ENCODE peak calls at places on chromosomes 4 and X, in seven cellular contexts. One of them, this sample, is unnamed.

GRCh38 chr4:104559502-104559901 is 64.8 kb upstream of the CXXC4 start:
- DNase-seq in fibroblast of lung: no peak
- DNase-seq in ACHN: no peak
- DNase-seq in omental fat pad: no peak
- DNase-seq in activated CD4-positive, alpha-beta memory T cell treated with anti-CD3 and anti-CD28 coated beads for 36 hours: no peak
- DNase-seq in epithelial cell of proximal tubule: no peak
- DNase-seq in fibroblast of the aortic adventitia: no peak
- DNase-seq in this sample: no peak

GRCh38 chr4:184899261-184900134 is 73.7 kb upstream of the ACSL1 start:
- DNase-seq in omental fat pad: no peak
- DNase-seq in activated CD4-positive, alpha-beta memory T cell treated with anti-CD3 and anti-CD28 coated beads for 36 hours: no peak
- DNase-seq in fibroblast of lung: no peak
- DNase-seq in ACHN: peak
- DNase-seq in fibroblast of the aortic adventitia: no peak
- DNase-seq in epithelial cell of proximal tubule: peak
- DNase-seq in this sample: peak

GRCh38 chr4:38141808-38142500 is 181.8 kb downstream of the PTTG2 start:
- DNase-seq in fibroblast of lung: peak
- DNase-seq in ACHN: peak
- DNase-seq in omental fat pad: no peak
- DNase-seq in activated CD4-positive, alpha-beta memory T cell treated with anti-CD3 and anti-CD28 coated beads for 36 hours: peak
- DNase-seq in epithelial cell of proximal tubule: no peak
- DNase-seq in fibroblast of the aortic adventitia: peak
- DNase-seq in this sample: no peak

GRCh38 chr4:17232575-17233253 is 279.2 kb downstream of the QDPR start:
- DNase-seq in omental fat pad: no peak
- DNase-seq in ACHN: no peak
- DNase-seq in epithelial cell of proximal tubule: no peak
- DNase-seq in activated CD4-positive, alpha-beta memory T cell treated with anti-CD3 and anti-CD28 coated beads for 36 hours: no peak
- DNase-seq in fibroblast of lung: peak
- DNase-seq in fibroblast of the aortic adventitia: peak
- DNase-seq in this sample: no peak

GRCh38 chrX:54423161-54423888 is 16.9 kb upstream of the TSR2 start:
- DNase-seq in activated CD4-positive, alpha-beta memory T cell treated with anti-CD3 and anti-CD28 coated beads for 36 hours: peak
- DNase-seq in omental fat pad: no peak
- DNase-seq in fibroblast of the aortic adventitia: no peak
- DNase-seq in ACHN: no peak
- DNase-seq in epithelial cell of proximal tubule: no peak
- DNase-seq in fibroblast of lung: no peak
- DNase-seq in this sample: no peak

GRCh38 chr4:143514432-143514831 is 930 bp downstream of the SMARCA5 start:
- DNase-seq in activated CD4-positive, alpha-beta memory T cell treated with anti-CD3 and anti-CD28 coated beads for 36 hours: peak
- DNase-seq in fibroblast of lung: peak
- DNase-seq in ACHN: peak
- DNase-seq in omental fat pad: no peak
- DNase-seq in fibroblast of the aortic adventitia: peak
- DNase-seq in epithelial cell of proximal tubule: no peak
- DNase-seq in this sample: peak

GRCh38 chr4:65358914-65359313 is 311.4 kb downstream of the EPHA5 start:
- DNase-seq in activated CD4-positive, alpha-beta memory T cell treated with anti-CD3 and anti-CD28 coated beads for 36 hours: no peak
- DNase-seq in ACHN: no peak
- DNase-seq in omental fat pad: no peak
- DNase-seq in fibroblast of lung: no peak
- DNase-seq in fibroblast of the aortic adventitia: no peak
- DNase-seq in epithelial cell of proximal tubule: no peak
- DNase-seq in this sample: no peak

GRCh38 chrX:103535206-103535605 is 15.9 kb upstream of the RAB40A start:
- DNase-seq in activated CD4-positive, alpha-beta memory T cell treated with anti-CD3 and anti-CD28 coated beads for 36 hours: no peak
- DNase-seq in fibroblast of lung: no peak
- DNase-seq in epithelial cell of proximal tubule: no peak
- DNase-seq in omental fat pad: no peak
- DNase-seq in fibroblast of the aortic adventitia: no peak
- DNase-seq in ACHN: no peak
- DNase-seq in this sample: no peak

GRCh38 chrX:53422091-53422914 is at the start of the genes RIBC1 and SMC1A:
- DNase-seq in ACHN: peak
- DNase-seq in fibroblast of lung: peak
- DNase-seq in fibroblast of the aortic adventitia: peak
- DNase-seq in activated CD4-positive, alpha-beta memory T cell treated with anti-CD3 and anti-CD28 coated beads for 36 hours: peak
- DNase-seq in epithelial cell of proximal tubule: peak
- DNase-seq in omental fat pad: peak
- DNase-seq in this sample: peak

GRCh38 chr4:138761638-138762205 is 253.9 kb upstream of the NOCT start:
- DNase-seq in ACHN: no peak
- DNase-seq in activated CD4-positive, alpha-beta memory T cell treated with anti-CD3 and anti-CD28 coated beads for 36 hours: no peak
- DNase-seq in fibroblast of lung: peak
- DNase-seq in fibroblast of the aortic adventitia: peak
- DNase-seq in omental fat pad: no peak
- DNase-seq in epithelial cell of proximal tubule: no peak
- DNase-seq in this sample: no peak

GRCh38 chr4:37383579-37384229 is 139.2 kb downstream of the NWD2 start:
- DNase-seq in omental fat pad: no peak
- DNase-seq in epithelial cell of proximal tubule: no peak
- DNase-seq in activated CD4-positive, alpha-beta memory T cell treated with anti-CD3 and anti-CD28 coated beads for 36 hours: no peak
- DNase-seq in ACHN: peak
- DNase-seq in fibroblast of the aortic adventitia: peak
- DNase-seq in fibroblast of lung: peak
- DNase-seq in this sample: peak

GRCh38 chrX:124217289-124218251 is 114.9 kb upstream of the TEX13D start:
- DNase-seq in omental fat pad: no peak
- DNase-seq in ACHN: no peak
- DNase-seq in fibroblast of lung: no peak
- DNase-seq in activated CD4-positive, alpha-beta memory T cell treated with anti-CD3 and anti-CD28 coated beads for 36 hours: peak
- DNase-seq in fibroblast of the aortic adventitia: no peak
- DNase-seq in epithelial cell of proximal tubule: no peak
- DNase-seq in this sample: peak

GRCh38 chr4:46123872-46124755 is at the start of gene GABRG1:
- DNase-seq in epithelial cell of proximal tubule: no peak
- DNase-seq in fibroblast of the aortic adventitia: no peak
- DNase-seq in ACHN: no peak
- DNase-seq in fibroblast of lung: no peak
- DNase-seq in omental fat pad: no peak
- DNase-seq in activated CD4-positive, alpha-beta memory T cell treated with anti-CD3 and anti-CD28 coated beads for 36 hours: no peak
- DNase-seq in this sample: no peak